ENCODE peak calls at places on chromosomes 4 and X, in six cellular contexts. B is NCI-H1092, R is T-helper 2 cell, X is RCC 7860, O is HCT116, H is testis. Q is an unnamed sample.
A peak's percentile ranks its signal among the peaks of the same experiment; 100 is the strongest.

GRCh38 chr4:10694151-10694825 is 9.7 kb upstream of the CLNK start:
- DNase-seq in O (no peak), X (no peak), H (no peak), R (no peak), B (no peak), Q (no peak)

GRCh38 chrX:38561951-38562719 is 793 bp downstream of the TSPAN7 start:
- DNase-seq in X (no peak), B (peak; percentile 31), H (peak; percentile 19), R (peak; percentile 3), O (no peak), Q (no peak)

GRCh38 chr4:116839826-116840225 is 245.6 kb downstream of the TRAM1L1 start:
- DNase-seq in O (no peak), R (no peak), B (no peak), H (no peak), X (peak; percentile 42), Q (no peak)

GRCh38 chr4:90318208-90318607 is 191.0 kb downstream of the CCSER1 start:
- DNase-seq in X (no peak), B (no peak), R (no peak), O (peak; percentile 85), H (no peak), Q (peak; percentile 10)

GRCh38 chr4:26048378-26048882 is 134.4 kb downstream of the SMIM20 start:
- DNase-seq in X (no peak), O (no peak), H (peak; percentile 62), B (no peak), R (no peak), Q (no peak)

GRCh38 chr4:121760205-121760604 is 4.8 kb downstream of the SMIM43 start:
- DNase-seq in R (no peak), X (no peak), H (no peak), B (no peak), O (no peak), Q (no peak)

GRCh38 chrX:44817029-44817428 is 26.8 kb upstream of the DUSP21 start:
- DNase-seq in X (no peak), R (no peak), B (no peak), H (no peak), O (no peak), Q (no peak)

GRCh38 chr4:140152015-140152703 is 1.8 kb downstream of the MAML3 start:
- DNase-seq in O (peak; percentile 46), R (peak; percentile 69), H (peak; percentile 82), X (no peak), B (peak; percentile 88), Q (no peak)

GRCh38 chr4:176150283-176150682 is 45.1 kb downstream of the SPATA4 start:
- DNase-seq in X (peak; percentile 36), O (peak; percentile 23), R (no peak), H (no peak), B (no peak), Q (no peak)

GRCh38 chrX:83508526-83509245 is 596 bp downstream of the POU3F4 start:
- DNase-seq in B (no peak), X (no peak), O (no peak), H (no peak), R (no peak), Q (no peak)

GRCh38 chr4:19722404-19722803 is 529.3 kb upstream of the SLIT2 start:
- DNase-seq in R (no peak), O (no peak), B (no peak), X (no peak), H (no peak), Q (no peak)

GRCh38 chr4:83639849-83640493 is 104.1 kb downstream of the GPAT3 start:
- DNase-seq in X (peak; percentile 55), B (peak; percentile 19), O (peak; percentile 71), H (peak; percentile 82), R (peak; percentile 16), Q (peak; percentile 51)